ENCODE peak calls at places on chromosome 15, in five cellular contexts. E is tibial artery; A is stimulated activated CD4-positive, alpha-beta T cell treated with anti-CD3 and anti-CD28 coated beads, Interleukin-1b, Interleukin-23, amount 100 ng/mL, for 48 hours; B is pancreas; T is H7. D is an unnamed sample.
A peak's percentile ranks its signal among the peaks of the same experiment; 100 is the strongest.

GRCh38 chr15:49734831-49735508 is 114.1 kb downstream of the DTWD1 start:
- DNase-seq in E (no peak), A (no peak), B (peak; percentile 86), T (no peak), D (no peak)

GRCh38 chr15:71374607-71375352 is 259.5 kb downstream of the THSD4 start:
- DNase-seq in E (no peak), A (no peak), B (no peak), T (no peak), D (no peak)

GRCh38 chr15:93001156-93001555 is 87.9 kb downstream of the RGMA start:
- DNase-seq in E (no peak), A (no peak), B (no peak), T (no peak), D (no peak)

GRCh38 chr15:68192804-68193521 is 12.2 kb downstream of the CALML4 start:
- DNase-seq in E (no peak), A (no peak), B (no peak), T (no peak), D (no peak)

GRCh38 chr15:62985768-62986167 is 56.8 kb upstream of the TPM1 start:
- DNase-seq in E (no peak), A (no peak), B (no peak), T (no peak), D (no peak)

GRCh38 chr15:73078291-73078690 is 26.0 kb downstream of the NEO1 start:
- DNase-seq in E (no peak), A (no peak), B (no peak), T (no peak), D (no peak)

GRCh38 chr15:36911322-36911944 is 188.9 kb downstream of the MEIS2 start:
- DNase-seq in E (no peak), A (no peak), B (no peak), T (no peak), D (peak; percentile 45)

GRCh38 chr15:82849556-82850241 is 40.3 kb downstream of the WHAMM start:
- DNase-seq in E (peak; percentile 34), A (peak; percentile 51), B (peak; percentile 78), T (peak; percentile 91), D (no peak)